ENCODE peak calls at places on chromosome X, in four cellular contexts. E, U, J and I are unnamed samples.

GRCh38 chrX:16992902-16993301 is 46.4 kb downstream of the REPS2 start:
- ATAC-seq in J (no peak), E (no peak), U (no peak), I (no peak)

GRCh38 chrX:68681443-68681941 is 34.0 kb downstream of the STARD8 start:
- ATAC-seq in J (no peak), E (no peak), U (no peak), I (no peak)

GRCh38 chrX:74419861-74420193 is 1.5 kb upstream of the SLC16A2 start:
- ATAC-seq in U (no peak), J (no peak), E (no peak), I (no peak)

GRCh38 chrX:110087485-110088356 is 84.8 kb downstream of the TMEM164 start:
- ATAC-seq in E (no peak), U (peak; percentile 90), J (peak; percentile 55), I (no peak)

GRCh38 chrX:129779747-129780146 is at the start of gene SASH3:
- ATAC-seq in J (no peak), U (no peak), E (no peak), I (peak; percentile 28)

GRCh38 chrX:15686818-15687685 is 22.4 kb upstream of the CLTRN start:
- ATAC-seq in E (peak; percentile 80), J (peak; percentile 94), U (peak; percentile 77), I (peak; percentile 78)

GRCh38 chrX:37646254-37646653 is 39.3 kb upstream of the XK start:
- ATAC-seq in J (peak; percentile 69), E (no peak), U (no peak), I (no peak)

GRCh38 chrX:119062750-119063374 is 9.9 kb upstream of the CT47C1 start:
- ATAC-seq in U (no peak), J (peak; percentile 71), E (no peak), I (no peak)

GRCh38 chrX:81876437-81876836 is 674.5 kb downstream of the SH3BGRL start:
- ATAC-seq in U (no peak), E (no peak), J (no peak), I (no peak)

GRCh38 chrX:136067097-136067496 is 80.2 kb upstream of the FHL1 start:
- ATAC-seq in U (no peak), J (no peak), E (no peak), I (no peak)

GRCh38 chrX:8033175-8033574 is 106.0 kb upstream of the PNPLA4 start:
- ATAC-seq in E (no peak), J (no peak), U (no peak), I (no peak)

GRCh38 chrX:146755214-146755613 is 54.4 kb upstream of the CXorf51B start:
- ATAC-seq in J (no peak), E (peak; percentile 56), U (no peak), I (no peak)

GRCh38 chrX:118355225-118355920 is 9.5 kb downstream of the WDR44 start:
- ATAC-seq in E (peak; percentile 53), J (peak; percentile 78), U (no peak), I (no peak)

GRCh38 chrX:69291111-69291510 is 125.9 kb upstream of the PJA1 start:
- ATAC-seq in E (no peak), J (no peak), U (no peak), I (no peak)

GRCh38 chrX:9873952-9874351 is 87.7 kb downstream of the SHROOM2 start:
- ATAC-seq in U (peak; percentile 63), J (peak; percentile 86), E (peak; percentile 75), I (no peak)

GRCh38 chrX:8043121-8043520 is 115.9 kb upstream of the PNPLA4 start:
- ATAC-seq in E (no peak), J (no peak), U (no peak), I (no peak)

GRCh38 chrX:110310896-110311295 is 7.0 kb downstream of the AMMECR1 start:
- ATAC-seq in J (peak; percentile 51), U (no peak), E (no peak), I (no peak)

GRCh38 chrX:39883664-39884063 is 214.1 kb downstream of the BCOR start:
- ATAC-seq in J (no peak), U (no peak), E (no peak), I (no peak)

GRCh38 chrX:70168238-70169188 is 8.8 kb upstream of the DGAT2L6 start:
- ATAC-seq in E (peak; percentile 72), J (peak; percentile 88), U (peak; percentile 80), I (peak; percentile 43)

GRCh38 chrX:38811515-38812239 is 10.4 kb downstream of the MID1IP1 start:
- ATAC-seq in J (no peak), U (no peak), E (no peak), I (no peak)

GRCh38 chrX:48003758-48004457 is at the start of gene ZNF182:
- ATAC-seq in E (peak; percentile 97), U (peak; percentile 96), J (peak; percentile 98), I (peak; percentile 97)
- TF ChIP-seq POLR2A in E (peak; percentile 80), U (no peak), J (peak; percentile 85), I (peak; percentile 30)

GRCh38 chrX:155263854-155264628 is at the start of gene RAB39B:
- ATAC-seq in E (peak; percentile 93), U (no peak), J (no peak), I (peak; percentile 46)
- TF ChIP-seq POLR2AphosphoS5 in E (no peak), U (no peak), J (no peak), I (no peak)

DNA sequence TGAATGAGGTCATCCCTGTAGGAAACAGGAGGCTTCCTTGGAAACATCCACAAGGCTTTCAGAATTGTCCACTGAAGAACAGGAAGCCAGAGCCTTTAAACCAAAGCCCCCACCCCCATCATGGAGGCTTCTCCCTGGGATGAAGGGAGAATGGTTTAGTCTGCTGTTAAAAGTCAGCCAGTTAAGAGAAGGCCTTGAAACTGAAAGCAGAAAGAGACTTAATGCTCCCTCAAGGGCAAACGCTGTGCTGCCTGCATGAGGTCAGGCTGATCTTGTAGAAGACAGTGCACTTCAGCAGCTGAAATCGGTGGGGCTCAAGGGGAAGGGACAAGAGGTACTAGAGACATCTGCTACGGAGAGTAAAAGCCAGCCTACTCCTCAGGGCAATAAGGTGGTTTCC is 69.0 kb downstream of the HPRT1 start:
- ATAC-seq in U (no peak), E (no peak), J (no peak), I (no peak)
- TF ChIP-seq POLR2A in U (no peak), E (no peak), J (no peak), I (no peak)

DNA sequence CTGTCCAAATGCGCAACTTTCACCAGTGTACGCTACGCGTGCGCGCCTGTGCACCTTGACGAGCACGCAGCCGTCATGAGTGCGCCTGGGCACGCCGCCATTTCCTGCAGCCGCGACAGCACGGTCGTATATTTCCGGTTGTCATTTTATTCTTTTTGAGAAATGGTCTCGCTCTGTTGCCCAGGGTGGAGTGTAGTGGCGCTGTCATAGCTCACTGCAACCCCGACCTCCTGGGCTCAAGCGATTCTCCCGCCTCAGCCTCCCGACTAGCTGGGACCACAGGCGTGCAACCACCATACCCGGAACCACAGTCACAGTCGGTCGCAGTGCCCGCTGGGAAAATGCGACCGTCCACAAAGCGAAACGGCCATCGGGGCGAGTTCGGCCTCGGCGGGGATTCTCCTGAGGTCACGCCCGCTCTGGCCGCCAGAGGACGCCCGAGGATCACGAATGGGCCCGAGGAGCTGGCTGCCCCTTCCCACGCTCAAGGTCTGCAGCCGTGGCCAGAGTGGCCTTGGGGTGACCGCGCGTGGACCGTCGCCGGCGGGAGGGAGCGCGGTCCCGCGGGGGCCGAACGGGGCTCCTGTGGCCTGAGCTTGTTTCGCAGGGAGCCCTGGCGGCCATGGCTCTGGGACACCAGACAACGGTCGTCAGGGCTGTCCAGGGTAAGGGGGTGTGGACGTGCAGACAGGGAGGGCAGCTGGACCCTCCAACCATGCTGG is 23.7 kb upstream of the PNMA3 start:
- ATAC-seq in U (peak; percentile 90), J (peak; percentile 95), E (peak; percentile 83), I (peak; percentile 77)
- TF ChIP-seq POLR2AphosphoS5 in U (no peak), J (no peak), E (no peak), I (no peak)

GRCh38 chrX:71618303-71618721 is at the start of gene CXCR3:
- ATAC-seq in U (no peak), J (no peak), E (no peak), I (no peak)
- TF ChIP-seq POLR2A in U (no peak), J (no peak), E (no peak), I (no peak)

GRCh38 chrX:19059063-19059462 is 63.2 kb downstream of the ADGRG2 start:
- ATAC-seq in U (no peak), E (no peak), J (no peak), I (no peak)

GRCh38 chrX:19065535-19065934 is 56.7 kb downstream of the ADGRG2 start:
- ATAC-seq in J (no peak), E (no peak), U (no peak), I (no peak)

GRCh38 chrX:19063030-19063429 is 59.2 kb downstream of the ADGRG2 start:
- ATAC-seq in J (no peak), E (no peak), U (no peak), I (no peak)

GRCh38 chrX:19064175-19064574 is 58.1 kb downstream of the ADGRG2 start:
- ATAC-seq in J (no peak), U (no peak), E (no peak), I (no peak)
- TF ChIP-seq POLR2AphosphoS5 in J (no peak), U (no peak), E (no peak), I (no peak)

GRCh38 chrX:24054182-24055042 is at the start of gene EIF2S3:
- ATAC-seq in J (peak; percentile 95), U (peak; percentile 86), E (peak; percentile 91), I (peak; percentile 98)
- TF ChIP-seq POLR2A in J (peak; percentile 94), U (peak; percentile 61), E (peak; percentile 77), I (no peak)